ENCODE peak calls at places on chromosome 2, in eight cellular contexts. C is sigmoid colon, Q is upper lobe of left lung, Y is cardiac muscle cell, W is right lobe of liver, P is stomach, N is coronary artery, I is spleen. V is an unnamed sample.
A peak's percentile ranks its signal among the peaks of the same experiment; 100 is the strongest.

GRCh38 chr2:220499281-220499680 is 871.9 kb downstream of the SLC4A3 start:
- DNase-seq in C (no peak), Q (no peak), Y (peak; percentile 71), W (no peak), P (no peak), N (no peak), I (no peak), V (peak; percentile 80)

GRCh38 chr2:187876554-187876953 is 322.3 kb upstream of the TFPI start:
- DNase-seq in C (no peak), Q (no peak), Y (no peak), W (no peak), P (no peak), N (no peak), I (no peak), V (no peak)

GRCh38 chr2:160269365-160269764 is 69.3 kb upstream of the ITGB6 start:
- DNase-seq in C (no peak), Q (peak; percentile 73), Y (peak; percentile 15), W (no peak), P (no peak), N (no peak), I (no peak), V (no peak)

GRCh38 chr2:37389984-37390765 is 45.7 kb downstream of the QPCT start:
- DNase-seq in C (no peak), Q (peak; percentile 28), Y (no peak), W (no peak), P (no peak), N (no peak), I (no peak), V (peak; percentile 74)

GRCh38 chr2:32910883-32911598 is 35.7 kb upstream of the LTBP1 start:
- DNase-seq in C (no peak), Q (no peak), Y (no peak), W (no peak), P (no peak), N (no peak), I (no peak), V (no peak)

GRCh38 chr2:85666435-85666924 is 1.5 kb downstream of the SFTPB start:
- DNase-seq in C (peak; percentile 68), Q (peak; percentile 63), Y (no peak), W (no peak), P (no peak), N (no peak), I (no peak), V (no peak)

GRCh38 chr2:161975062-161975812 is 98.8 kb downstream of the DPP4 start:
- DNase-seq in C (no peak), Q (no peak), Y (no peak), W (no peak), P (no peak), N (no peak), I (no peak), V (no peak)

GRCh38 chr2:144426981-144427479 is 92.9 kb downstream of the ZEB2 start:
- DNase-seq in C (no peak), Q (no peak), Y (peak; percentile 51), W (no peak), P (no peak), N (no peak), I (no peak), V (peak; percentile 71)

GRCh38 chr2:199955007-199955338 is 318 bp downstream of the TYW5 start:
- DNase-seq in C (no peak), Q (no peak), Y (no peak), W (no peak), P (no peak), N (no peak), I (no peak), V (no peak)

GRCh38 chr2:230650585-230651137 is 62.0 kb upstream of the CAB39 start:
- DNase-seq in C (no peak), Q (no peak), Y (no peak), W (no peak), P (no peak), N (no peak), I (no peak), V (no peak)

GRCh38 chr2:48313036-48313877 is 216.7 kb upstream of the STON1 start:
- DNase-seq in C (no peak), Q (no peak), Y (no peak), W (no peak), P (no peak), N (no peak), I (no peak), V (no peak)

GRCh38 chr2:233602076-233602475 is 15.4 kb upstream of the UGT1A8 start:
- DNase-seq in C (no peak), Q (no peak), Y (no peak), W (no peak), P (no peak), N (no peak), I (no peak), V (no peak)

GRCh38 chr2:233600361-233600760 is 17.1 kb upstream of the UGT1A8 start:
- DNase-seq in C (no peak), Q (no peak), Y (no peak), W (no peak), P (no peak), N (no peak), I (no peak), V (peak; percentile 4)

GRCh38 chr2:233598952-233599351 is 18.5 kb upstream of the UGT1A8 start:
- DNase-seq in C (no peak), Q (no peak), Y (no peak), W (no peak), P (no peak), N (no peak), I (no peak), V (no peak)

GRCh38 chr2:233604826-233605225 is 12.6 kb upstream of the UGT1A8 start:
- DNase-seq in C (no peak), Q (no peak), Y (no peak), W (no peak), P (no peak), N (no peak), I (no peak), V (no peak)

DNA sequence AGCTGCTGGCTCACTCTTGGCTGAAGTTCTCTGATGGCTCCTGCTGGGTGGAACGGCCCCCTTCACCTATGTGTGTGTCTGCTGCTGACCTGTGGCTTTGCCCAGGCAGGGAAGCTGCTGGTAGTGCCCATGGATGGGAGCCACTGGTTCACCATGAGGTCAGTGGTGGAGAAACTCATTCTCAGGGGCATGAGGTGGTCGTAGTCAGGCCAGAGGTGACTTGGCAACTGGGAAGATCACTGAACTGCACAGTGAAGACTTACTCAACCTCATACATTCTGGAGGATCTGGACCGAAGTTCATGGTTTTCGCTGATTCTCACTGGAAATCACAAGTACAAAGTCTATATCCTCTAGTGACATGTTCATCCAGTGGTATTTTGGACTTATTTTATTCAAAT is 13.9 kb upstream of the UGT1A8 start:
- DNase-seq in C (no peak), Q (no peak), Y (no peak), W (peak; percentile 85), P (no peak), N (no peak), I (no peak), V (no peak)
- H3K27ac ChIP-seq in C (no peak overlapping the region), Q (no peak overlapping the region), Y (no peak overlapping the region), W (peak overlapping the region; percentile 58), P (no peak overlapping the region), N (no peak overlapping the region), I (no peak overlapping the region), V (no peak overlapping the region)

GRCh38 chr2:45004569-45005181 is 4.6 kb downstream of the SIX2 start:
- DNase-seq in C (no peak), Q (no peak), Y (peak; percentile 29), W (no peak), P (no peak), N (no peak), I (no peak), V (no peak)

GRCh38 chr2:45002661-45003210 is 6.5 kb downstream of the SIX2 start:
- DNase-seq in C (no peak), Q (no peak), Y (no peak), W (no peak), P (no peak), N (no peak), I (no peak), V (no peak)

GRCh38 chr2:45001629-45002385 is 7.4 kb downstream of the SIX2 start:
- DNase-seq in C (no peak), Q (no peak), Y (no peak), W (no peak), P (no peak), N (no peak), I (no peak), V (no peak)

GRCh38 chr2:45005261-45006002 is 3.8 kb downstream of the SIX2 start:
- DNase-seq in C (no peak), Q (no peak), Y (peak; percentile 21), W (no peak), P (no peak), N (no peak), I (no peak), V (no peak)

DNA sequence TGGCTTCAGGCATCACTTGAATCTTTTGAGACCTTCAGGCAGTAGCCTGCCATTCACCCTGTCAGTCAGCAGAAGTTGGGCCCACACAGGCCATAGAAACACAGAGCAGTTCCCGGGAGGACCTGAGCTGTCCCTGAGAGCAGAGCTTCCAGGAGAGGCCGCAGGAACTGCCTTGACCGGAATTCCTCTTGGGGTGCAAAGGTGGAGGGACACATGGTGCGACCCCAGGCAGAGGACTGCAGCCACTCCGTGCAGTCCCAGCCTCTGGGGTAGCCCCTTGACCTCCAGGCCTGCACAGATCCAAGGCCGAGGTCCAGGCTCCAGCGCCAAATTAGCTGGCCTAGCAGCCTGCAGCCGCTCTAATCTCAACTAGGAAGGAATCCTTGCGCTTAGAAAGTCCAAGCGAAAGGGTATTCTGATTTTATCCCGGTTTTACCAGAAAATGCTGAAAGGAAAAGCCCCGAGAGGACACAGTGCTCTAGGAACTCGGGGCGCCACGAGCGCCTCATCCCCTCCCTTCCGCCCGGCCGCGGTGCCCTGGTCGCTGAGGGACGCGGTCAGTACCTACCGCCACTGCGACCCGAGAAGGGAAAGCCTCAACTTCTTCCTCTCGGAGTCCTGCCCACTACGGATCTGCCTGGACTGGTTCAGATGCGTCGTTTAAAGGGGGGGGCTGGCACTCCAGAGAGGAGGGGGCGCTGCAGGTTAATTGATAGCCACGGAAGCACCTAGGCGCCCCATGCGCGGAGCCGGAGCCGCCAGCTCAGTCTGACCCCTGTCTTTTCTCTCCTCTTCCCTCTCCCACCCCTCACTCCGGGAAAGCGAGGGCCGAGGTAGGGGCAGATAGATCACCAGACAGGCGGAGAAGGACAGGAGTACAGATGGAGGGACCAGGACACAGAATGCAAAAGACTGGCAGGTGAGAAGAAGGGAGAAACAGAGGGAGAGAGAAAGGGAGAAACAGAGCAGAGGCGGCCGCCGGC is 5.4 kb downstream of the SIX2 start:
- DNase-seq in C (no peak), Q (no peak), Y (peak; percentile 25), W (no peak), P (no peak), N (no peak), I (no peak), V (no peak)
- H3K4me3 ChIP-seq in C (peak overlapping the region; percentile 34), Q (peak overlapping the region; percentile 2), Y (peak overlapping the region; percentile 11), W (no peak overlapping the region), P (peak overlapping the region; percentile 25), N (peak overlapping the region; percentile 58), I (no peak overlapping the region), V (no peak overlapping the region)

DNA sequence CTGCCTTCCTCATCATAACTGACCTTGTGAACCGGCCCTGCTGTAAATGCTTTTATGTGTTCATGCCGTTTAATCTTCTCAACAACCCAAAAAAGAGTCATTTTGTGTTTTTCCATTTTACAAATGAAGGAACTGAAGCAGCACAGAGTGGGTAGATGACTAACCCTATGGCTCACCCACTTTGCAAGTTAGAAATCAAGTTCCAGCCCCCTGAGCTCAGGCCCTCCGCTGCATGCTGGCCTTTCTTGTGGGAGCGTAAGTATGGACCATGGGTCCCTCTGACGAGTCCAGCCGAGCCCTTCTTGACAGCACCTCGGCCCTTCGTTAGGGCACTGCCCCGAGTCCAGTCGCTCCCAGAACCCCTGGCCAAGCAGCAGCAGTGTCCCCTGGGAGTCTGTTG is 194.6 kb downstream of the GLI2 start:
- DNase-seq in C (no peak), Q (no peak), Y (no peak), W (no peak), P (no peak), N (no peak), I (no peak), V (no peak)
- TF ChIP-seq CTCF in C (no peak), Q (no peak), Y (no peak), W (no peak), P (no peak), N (no peak), I (no peak), V (no peak)

GRCh38 chr2:215790548-215791421 is 222.6 kb downstream of the MREG start:
- DNase-seq in C (no peak), Q (no peak), Y (no peak), W (no peak), P (no peak), N (no peak), I (no peak), V (no peak)
- H3K27ac ChIP-seq in C (no peak overlapping the region), Q (no peak overlapping the region), Y (no peak overlapping the region), W (no peak overlapping the region), P (no peak overlapping the region), N (no peak overlapping the region), I (no peak overlapping the region), V (no peak overlapping the region)

V was measured in brain microvascular endothelial cell.